ENCODE peak calls at places on chromosome 7, in six cellular contexts. J, M, V, P, Y and A are unnamed samples.

GRCh38 chr7:131948434-131949053 is 392.1 kb upstream of the PODXL start:
- DNase-seq in V (no peak), Y (peak; percentile 21), P (no peak), M (no peak), J (peak; percentile 16), A (no peak)

GRCh38 chr7:7292085-7292484 is 109.7 kb downstream of the C1GALT1 start:
- DNase-seq in V (no peak), Y (no peak), J (no peak), M (no peak), P (no peak), A (no peak)

GRCh38 chr7:143372070-143372469 is 9.1 kb upstream of the ZYX start:
- DNase-seq in J (peak; percentile 49), P (no peak), V (peak; percentile 55), Y (no peak), M (peak; percentile 80), A (no peak)

GRCh38 chr7:69967152-69967591 is 368.9 kb downstream of the AUTS2 start:
- DNase-seq in J (peak; percentile 25), V (no peak), Y (peak; percentile 63), P (peak; percentile 34), M (no peak), A (peak; percentile 23)

GRCh38 chr7:158187055-158187770 is 400.4 kb downstream of the PTPRN2 start:
- DNase-seq in M (no peak), P (no peak), V (no peak), J (no peak), Y (no peak), A (no peak)

GRCh38 chr7:134637934-134638719 is 8.5 kb upstream of the BPGM start:
- DNase-seq in J (no peak), Y (no peak), P (no peak), M (no peak), V (no peak), A (no peak)

GRCh38 chr7:38704751-38705150 is 73.6 kb upstream of the AMPH start:
- DNase-seq in J (no peak), Y (no peak), M (no peak), P (no peak), V (no peak), A (no peak)

GRCh38 chr7:141094336-141095070 is 20.6 kb downstream of the TMEM178B start:
- DNase-seq in V (no peak), J (no peak), Y (no peak), M (no peak), P (no peak), A (no peak)

GRCh38 chr7:50068026-50068425 is 25.0 kb downstream of the ZPBP start:
- DNase-seq in P (no peak), V (no peak), Y (no peak), J (no peak), M (no peak), A (no peak)

GRCh38 chr7:99275496-99275895 is 2.9 kb downstream of the MYH16 start:
- DNase-seq in M (no peak), V (no peak), J (no peak), Y (no peak), P (no peak), A (no peak)

GRCh38 chr7:15686209-15686956 is at the start of gene MEOX2:
- DNase-seq in J (peak; percentile 85), V (peak; percentile 80), M (no peak), Y (peak; percentile 90), P (peak; percentile 73), A (peak; percentile 42)

GRCh38 chr7:157635669-157636068 is 298.9 kb downstream of the DNAJB6 start:
- DNase-seq in V (no peak), J (no peak), P (no peak), M (no peak), Y (no peak), A (no peak)

GRCh38 chr7:107948645-107949442 is 54.1 kb downstream of the LAMB1 start:
- DNase-seq in P (no peak), J (no peak), M (no peak), Y (no peak), V (no peak), A (no peak)

GRCh38 chr7:86123476-86123875 is 520.2 kb upstream of the GRM3 start:
- DNase-seq in P (no peak), J (no peak), V (no peak), M (no peak), Y (no peak), A (no peak)

GRCh38 chr7:130875265-130875741 is 141.3 kb upstream of the KLF14 start:
- DNase-seq in V (peak; percentile 71), M (peak; percentile 85), P (no peak), J (no peak), Y (no peak), A (peak; percentile 63)

GRCh38 chr7:130872756-130873448 is 138.9 kb upstream of the KLF14 start:
- DNase-seq in Y (no peak), P (no peak), M (no peak), J (no peak), V (no peak), A (no peak)

GRCh38 chr7:130869918-130870317 is 135.9 kb upstream of the KLF14 start:
- DNase-seq in J (no peak), Y (no peak), P (no peak), M (no peak), V (no peak), A (no peak)

GRCh38 chr7:130874071-130874915 is 140.3 kb upstream of the KLF14 start:
- DNase-seq in P (no peak), J (no peak), V (no peak), Y (no peak), M (no peak), A (no peak)

DNA sequence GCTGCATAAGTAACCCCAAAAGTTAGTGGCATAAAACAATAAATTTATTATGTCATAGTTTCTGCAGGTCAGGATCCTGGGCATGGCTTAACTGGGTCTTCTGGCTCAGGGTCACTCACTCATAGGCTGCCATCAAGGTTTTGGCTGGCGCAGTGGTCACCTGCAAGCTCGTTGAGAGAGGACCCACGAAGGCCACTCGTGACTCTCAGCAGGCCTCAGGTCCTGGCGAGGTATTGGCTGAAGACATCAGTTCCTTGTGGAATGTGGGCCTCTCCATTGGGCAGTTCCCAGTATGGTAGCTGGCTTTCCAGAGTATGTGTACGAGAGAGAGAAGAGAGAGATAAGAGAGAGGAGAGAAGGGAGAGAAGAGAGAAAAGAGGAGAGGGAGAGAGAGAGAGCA is 138.3 kb upstream of the KLF14 start:
- DNase-seq in J (no peak), M (no peak), P (no peak), V (no peak), Y (no peak), A (no peak)
- TF ChIP-seq POLR2A in J (no peak), M (no peak), P (no peak), V (no peak), Y (no peak), A (no peak)

GRCh38 chr7:20561466-20561865 is 54.0 kb upstream of the ABCB5 start:
- DNase-seq in Y (no peak), J (no peak), P (no peak), M (no peak), V (no peak), A (no peak)

GRCh38 chr7:20561908-20562307 is 53.6 kb upstream of the ABCB5 start:
- DNase-seq in M (no peak), J (no peak), P (no peak), V (no peak), Y (no peak), A (no peak)

GRCh38 chr7:20558963-20559716 is 56.3 kb upstream of the ABCB5 start:
- DNase-seq in V (no peak), Y (no peak), P (no peak), J (no peak), M (peak; percentile 66), A (no peak)

GRCh38 chr7:20559883-20560282 is 55.6 kb upstream of the ABCB5 start:
- DNase-seq in Y (no peak), P (no peak), V (no peak), J (no peak), M (no peak), A (no peak)

GRCh38 chr7:20560325-20561180 is 54.9 kb upstream of the ABCB5 start:
- DNase-seq in P (no peak), M (no peak), J (no peak), Y (no peak), V (no peak), A (no peak)
- H3K4me3 ChIP-seq in P (no peak overlapping the region), M (no peak overlapping the region), J (no peak overlapping the region), Y (no peak overlapping the region), V (no peak overlapping the region), A (no peak overlapping the region)

DNA sequence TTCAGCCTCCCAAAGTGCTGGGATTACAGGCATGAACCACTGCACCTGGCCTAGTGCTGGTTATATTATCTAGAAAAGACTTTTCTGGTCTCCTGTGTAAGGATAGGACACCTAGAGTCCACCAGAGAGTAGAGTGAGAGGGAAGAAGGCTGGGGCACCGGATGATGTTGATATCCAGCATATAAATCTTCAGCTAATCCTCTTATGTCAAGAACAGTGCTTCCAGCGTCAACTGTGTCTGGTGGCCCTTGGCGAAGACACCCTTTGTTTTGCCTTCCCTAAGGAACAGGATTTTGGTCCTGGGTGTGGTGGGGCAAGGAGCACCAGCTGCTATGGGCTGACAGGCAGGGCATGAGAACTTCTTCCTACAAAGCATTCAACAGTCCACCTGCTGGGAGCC is 16.3 kb upstream of the INMT start:
- DNase-seq in M (no peak), J (no peak), Y (no peak), V (no peak), P (no peak), A (no peak)
- H3K27ac ChIP-seq in M (no peak overlapping the region), J (no peak overlapping the region), Y (no peak overlapping the region), V (no peak overlapping the region), P (no peak overlapping the region), A (no peak overlapping the region)

GRCh38 chr7:48087349-48087748 is 1.7 kb upstream of the UPP1 start:
- DNase-seq in J (no peak), P (no peak), M (no peak), V (no peak), Y (no peak), A (no peak)

GRCh38 chr7:48085942-48086341 is 3.1 kb upstream of the UPP1 start:
- DNase-seq in J (no peak), M (peak; percentile 70), V (no peak), P (no peak), Y (no peak), A (no peak)

GRCh38 chr7:48090095-48090805 is 1.2 kb downstream of the UPP1 start:
- DNase-seq in M (peak; percentile 89), V (peak; percentile 81), P (no peak), J (no peak), Y (peak; percentile 70), A (no peak)

GRCh38 chr7:48089415-48089975 is 430 bp downstream of the UPP1 start:
- DNase-seq in M (no peak), Y (peak; percentile 67), P (no peak), J (no peak), V (no peak), A (peak; percentile 53)

DNA sequence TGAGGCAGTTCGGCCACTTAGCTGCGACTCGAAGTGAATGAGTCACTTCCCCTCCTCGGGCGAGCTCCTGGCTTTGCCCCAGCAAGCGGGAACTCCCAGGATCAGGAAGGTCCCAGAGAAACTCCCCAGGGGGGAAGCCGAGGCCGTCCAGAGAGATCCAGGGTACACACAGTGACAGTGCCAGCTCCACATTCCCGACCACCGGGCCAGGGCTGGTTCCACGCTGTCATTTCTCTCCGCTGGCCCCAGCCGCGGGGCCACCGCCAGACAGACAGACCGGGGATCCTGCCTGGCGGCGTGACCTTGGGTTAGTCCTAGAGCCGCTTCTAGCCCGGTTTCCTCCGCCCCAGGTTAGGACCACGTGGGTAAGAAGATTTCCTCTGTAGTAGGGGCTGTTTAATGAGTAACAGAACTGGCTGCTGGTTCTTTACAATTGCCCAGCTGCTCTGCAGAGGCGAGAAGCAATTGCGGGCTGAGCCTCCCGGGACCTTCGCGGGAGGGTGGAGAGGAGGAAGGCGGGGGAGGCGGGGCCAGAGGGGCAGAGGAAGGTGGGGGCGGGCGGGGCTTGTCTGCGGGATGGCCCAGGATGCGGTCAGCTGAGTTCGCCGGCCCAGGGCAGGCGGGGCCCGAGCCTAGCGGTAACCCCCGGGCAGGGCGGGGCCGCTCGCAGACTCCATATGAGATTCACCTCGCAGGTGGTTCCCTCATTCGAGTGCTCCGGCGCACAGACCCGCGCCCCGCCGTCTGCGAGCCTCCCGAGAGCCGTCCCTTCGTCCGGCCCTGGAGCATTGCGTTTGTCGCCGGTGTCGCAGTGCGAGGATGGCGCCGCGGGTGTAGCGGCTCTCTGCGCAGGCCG is at the start of gene UPP1:
- DNase-seq in V (peak; percentile 99), J (peak; percentile 84), M (peak; percentile 99), Y (peak; percentile 96), P (peak; percentile 88), A (peak; percentile 84)
- TF ChIP-seq POLR2A in V (peak; percentile 94), J (peak; percentile 68), M (peak; percentile 78), Y (no peak), P (peak; percentile 64), A (no peak)